ENCODE peak calls at places on chromosomes 6 and 20, in four cellular contexts. G is K562, C is GM12891, W is GM12878. I is an unnamed sample.

GRCh38 chr6:141988954-141989705 is 143.6 kb upstream of the GJE1 start:
- DNase-seq in G (peak; percentile 62), C (no peak), W (no peak), I (peak; percentile 26)

GRCh38 chr6:46368137-46368536 is 123.1 kb downstream of the RCAN2 start:
- DNase-seq in G (no peak), C (no peak), W (no peak), I (no peak)

GRCh38 chr6:104607501-104607900 is 252.2 kb downstream of the HACE1 start:
- DNase-seq in G (no peak), C (no peak), W (no peak), I (no peak)

GRCh38 chr6:135014353-135014832 is 40.2 kb downstream of the HBS1L start:
- DNase-seq in G (no peak), C (no peak), W (peak; percentile 77), I (no peak)

GRCh38 chr6:139381216-139381615 is 6.8 kb upstream of the CITED2 start:
- DNase-seq in G (peak; percentile 47), C (no peak), W (no peak), I (no peak)

GRCh38 chr6:6556738-6557503 is 31.6 kb upstream of the LY86 start:
- DNase-seq in G (peak; percentile 79), C (no peak), W (no peak), I (peak; percentile 78)

GRCh38 chr20:37729909-37730308 is 36.1 kb downstream of the CTNNBL1 start:
- DNase-seq in G (no peak), C (no peak), W (no peak), I (no peak)

GRCh38 chr6:95866732-95867131 is 149.0 kb upstream of the FUT9 start:
- DNase-seq in G (peak; percentile 6), C (no peak), W (no peak), I (no peak)

GRCh38 chr6:85403331-85404015 is 46.4 kb upstream of the NT5E start:
- DNase-seq in G (no peak), C (no peak), W (no peak), I (no peak)

GRCh38 chr6:150394053-150394875 is 25.5 kb downstream of the IYD start:
- DNase-seq in G (no peak), C (no peak), W (no peak), I (no peak)

GRCh38 chr6:150391890-150392289 is 23.1 kb downstream of the IYD start:
- DNase-seq in G (no peak), C (no peak), W (no peak), I (no peak)

GRCh38 chr6:150394886-150395285 is 26.1 kb downstream of the IYD start:
- DNase-seq in G (no peak), C (no peak), W (no peak), I (no peak)

GRCh38 chr6:150392452-150393220 is 23.8 kb downstream of the IYD start:
- DNase-seq in G (no peak), C (no peak), W (no peak), I (no peak)

DNA sequence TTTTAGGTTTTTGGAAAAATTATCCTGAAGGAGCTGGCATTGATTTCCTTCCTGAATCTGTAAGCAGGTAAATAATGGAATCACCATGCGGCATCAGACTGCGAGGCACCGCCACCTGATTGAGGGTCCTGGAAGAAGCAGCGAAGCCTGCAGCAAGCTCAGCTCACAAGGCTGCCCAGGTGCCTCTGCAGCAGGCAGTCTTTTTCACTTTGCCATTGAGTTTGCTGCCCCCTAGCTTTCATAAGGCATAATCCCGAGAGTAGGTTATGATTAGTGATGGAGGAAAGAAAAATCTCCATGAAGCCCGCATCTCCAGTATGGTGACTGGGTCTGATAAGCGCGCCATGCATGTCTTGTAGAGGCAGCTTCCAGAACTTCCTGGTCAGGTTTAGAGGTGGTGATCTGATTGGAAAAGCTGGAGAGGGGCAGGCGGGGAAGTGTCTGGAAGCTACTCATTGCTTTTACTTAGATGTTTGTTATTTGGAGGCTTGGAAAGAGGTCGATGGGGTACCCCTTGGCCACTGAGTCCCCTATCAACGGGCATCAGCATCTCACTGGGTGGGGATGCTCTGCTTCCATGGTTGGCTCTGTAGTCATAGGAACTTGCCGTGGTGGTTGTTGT is 26.7 kb downstream of the IYD start:
- DNase-seq in G (peak; percentile 73), C (peak; percentile 34), W (no peak), I (no peak)
- TF ChIP-seq SPI1 in G (no peak), C (no peak), W (no peak), I (no peak)

GRCh38 chr6:131134220-131134831 is 941 bp upstream of the AKAP7 start:
- DNase-seq in G (no peak), C (no peak), W (no peak), I (no peak)

GRCh38 chr6:131132360-131132759 is 2.9 kb upstream of the AKAP7 start:
- DNase-seq in G (no peak), C (no peak), W (no peak), I (no peak)

GRCh38 chr6:131136021-131136847 is 967 bp downstream of the AKAP7 start:
- DNase-seq in G (peak; percentile 28), C (no peak), W (no peak), I (no peak)

GRCh38 chr6:131134950-131135243 is 370 bp upstream of the AKAP7 start:
- DNase-seq in G (no peak), C (no peak), W (no peak), I (no peak)

DNA sequence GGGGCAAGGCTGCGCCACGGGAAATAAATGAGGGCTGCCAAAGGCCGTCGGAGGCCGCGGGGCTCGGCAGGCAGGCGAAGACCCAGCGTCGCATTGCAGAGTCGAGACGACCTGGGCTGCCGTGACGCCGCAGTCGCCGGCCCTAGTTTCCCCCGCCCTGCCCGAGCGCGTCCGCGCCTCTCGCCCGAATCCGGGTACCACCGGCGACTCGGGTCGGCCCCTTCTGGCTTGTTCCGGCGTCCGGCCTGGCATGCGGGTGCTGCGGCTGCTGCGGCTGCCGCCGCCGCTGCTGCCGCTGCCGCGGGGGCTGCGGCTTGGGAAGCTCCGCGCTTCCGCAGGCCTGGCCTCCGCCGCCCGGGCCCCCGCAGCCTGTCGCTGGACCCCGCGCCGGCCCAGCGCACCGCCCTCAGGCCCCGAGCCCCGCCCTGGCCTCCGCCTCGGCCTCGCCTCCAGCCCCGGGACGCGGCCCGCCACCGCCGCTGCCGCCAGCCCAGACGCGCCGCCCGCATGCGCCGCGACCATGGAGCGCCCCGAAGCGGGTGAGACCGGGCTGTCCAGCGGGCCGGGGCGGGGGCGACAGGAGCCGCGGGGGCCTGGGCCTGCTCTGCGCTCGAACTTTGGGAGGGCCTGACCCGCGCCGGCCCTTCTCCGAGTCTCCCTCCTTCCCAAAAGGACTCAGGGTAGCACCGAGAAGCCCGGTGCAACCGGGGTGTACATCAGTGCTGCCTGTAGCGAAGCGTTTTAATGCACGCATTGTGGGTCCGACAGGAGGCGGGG is at the start of gene AKAP7:
- DNase-seq in G (peak; percentile 62), C (peak; percentile 55), W (no peak), I (peak; percentile 3)
- TF ChIP-seq SPI1 in G (no peak), C (no peak), W (no peak), I (no peak)

GRCh38 chr6:111739257-111739696 is 133.6 kb upstream of the TRAF3IP2 start:
- DNase-seq in G (no peak), C (no peak), W (no peak), I (no peak)

GRCh38 chr6:111736005-111736607 is 130.4 kb upstream of the TRAF3IP2 start:
- DNase-seq in G (no peak), C (no peak), W (no peak), I (no peak)

GRCh38 chr6:111738156-111738555 is 132.5 kb upstream of the TRAF3IP2 start:
- DNase-seq in G (no peak), C (no peak), W (no peak), I (no peak)

GRCh38 chr6:111738631-111739030 is 133.0 kb upstream of the TRAF3IP2 start:
- DNase-seq in G (no peak), C (no peak), W (no peak), I (no peak)

DNA sequence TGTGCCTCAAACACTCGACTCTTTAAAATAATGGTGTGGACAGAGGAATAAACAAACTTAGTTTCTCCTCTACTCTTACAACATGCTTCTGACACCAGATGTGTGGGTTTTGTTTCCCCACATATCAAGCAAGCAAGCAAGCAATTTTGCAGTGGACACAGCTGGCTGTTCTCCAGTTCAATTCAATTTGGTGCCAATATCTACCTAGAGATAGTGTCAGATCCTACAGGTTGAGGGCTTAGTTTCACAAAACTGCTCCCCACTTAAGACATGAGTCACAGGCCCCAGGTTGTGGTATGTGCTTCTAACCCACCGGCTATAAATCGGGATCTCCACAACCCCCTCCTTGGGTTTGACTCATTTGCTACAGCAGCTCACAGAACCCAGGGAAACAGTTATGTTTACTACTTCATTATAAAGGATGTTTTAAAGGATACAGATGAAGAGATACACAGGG is 131.4 kb upstream of the TRAF3IP2 start:
- DNase-seq in G (no peak), C (no peak), W (no peak), I (no peak)
- TF ChIP-seq SPI1 in G (no peak), C (no peak), W (no peak), I (no peak)

GRCh38 chr6:5395719-5396118 is 134.4 kb downstream of the FARS2 start:
- DNase-seq in G (no peak), C (no peak), W (no peak), I (no peak)
- TF ChIP-seq SPI1 in G (no peak), C (no peak), W (no peak), I (no peak)

GRCh38 chr6:39801456-39802251 is 9.5 kb downstream of the DAAM2 start:
- DNase-seq in G (peak; percentile 6), C (no peak), W (no peak), I (no peak)

GRCh38 chr6:39806277-39806676 is 14.1 kb downstream of the DAAM2 start:
- DNase-seq in G (no peak), C (no peak), W (no peak), I (no peak)

GRCh38 chr6:39803872-39804271 is 11.7 kb downstream of the DAAM2 start:
- DNase-seq in G (no peak), C (no peak), W (no peak), I (no peak)

GRCh38 chr6:39800388-39801032 is 8.3 kb downstream of the DAAM2 start:
- DNase-seq in G (no peak), C (no peak), W (no peak), I (no peak)

DNA sequence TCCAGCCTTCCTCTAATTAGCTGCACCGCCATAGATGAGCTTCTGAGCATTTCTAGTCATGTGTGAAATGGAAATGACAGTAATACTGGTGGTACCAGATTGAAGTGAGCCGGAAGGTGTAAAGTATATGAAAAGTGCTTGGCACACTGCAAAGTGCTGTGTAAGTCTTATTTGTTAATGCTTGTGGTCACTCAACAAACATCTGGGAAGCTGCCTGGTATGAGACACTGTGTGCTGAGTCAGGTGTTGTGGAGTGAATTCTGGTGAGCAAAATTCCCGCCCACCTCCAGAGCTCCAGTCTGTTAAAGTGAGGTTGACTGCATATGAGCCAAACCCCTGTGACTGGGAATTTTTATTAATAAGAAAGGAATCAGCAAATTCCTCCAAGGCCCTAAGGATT is 12.5 kb downstream of the DAAM2 start:
- DNase-seq in G (no peak), C (no peak), W (no peak), I (no peak)
- TF ChIP-seq SPI1 in G (no peak), C (no peak), W (no peak), I (no peak)

GRCh38 chr6:38178584-38178886 is 359.0 kb downstream of the ZFAND3 start:
- DNase-seq in G (no peak), C (no peak), W (no peak), I (no peak)
- TF ChIP-seq SPI1 in G (no peak), C (no peak), W (no peak), I (no peak)

GRCh38 chr6:83470587-83470986 is 39.7 kb upstream of the ME1 start:
- DNase-seq in G (no peak), C (no peak), W (no peak), I (no peak)
- TF ChIP-seq SPI1 in G (no peak), C (no peak), W (no peak), I (no peak)

GRCh38 chr6:123829302-123829953 is 25.8 kb downstream of the NKAIN2 start:
- DNase-seq in G (no peak), C (no peak), W (no peak), I (no peak)

GRCh38 chr6:123830110-123830509 is 26.4 kb downstream of the NKAIN2 start:
- DNase-seq in G (no peak), C (no peak), W (no peak), I (no peak)
- TF ChIP-seq SPI1 in G (no peak), C (no peak), W (no peak), I (no peak)